ENCODE peak calls at places on chromosomes 3 and 15, in four cellular contexts. One of them, this sample, is unnamed.

GRCh38 chr3:188188911-188189310 is 35.0 kb downstream of the LPP start:
- DNase-seq in K562: no peak
- DNase-seq in HepG2: no peak
- DNase-seq in A549: no peak
- DNase-seq in this sample: no peak

GRCh38 chr15:92277776-92278175 is 115.9 kb upstream of the ST8SIA2 start:
- DNase-seq in A549: peak
- DNase-seq in HepG2: no peak
- DNase-seq in K562: no peak
- DNase-seq in this sample: no peak

GRCh38 chr15:43958894-43959330 is 132.1 kb downstream of the WDR76 start:
- DNase-seq in HepG2: no peak
- DNase-seq in A549: peak
- DNase-seq in K562: no peak
- DNase-seq in this sample: no peak

GRCh38 chr15:74784854-74785715 is 3.2 kb downstream of the CSK start:
- DNase-seq in K562: no peak
- DNase-seq in A549: no peak
- DNase-seq in HepG2: no peak
- DNase-seq in this sample: no peak

GRCh38 chr15:90402806-90403205 is 14.8 kb downstream of the IQGAP1 start:
- DNase-seq in A549: no peak
- DNase-seq in HepG2: no peak
- DNase-seq in K562: no peak
- DNase-seq in this sample: no peak

GRCh38 chr15:59549339-59549807 is 62.2 kb upstream of the GCNT3 start:
- DNase-seq in HepG2: no peak
- DNase-seq in K562: no peak
- DNase-seq in A549: no peak
- DNase-seq in this sample: no peak

GRCh38 chr3:52456169-52456799 is 880 bp downstream of the NISCH start:
- DNase-seq in HepG2: no peak
- DNase-seq in A549: no peak
- DNase-seq in K562: peak
- DNase-seq in this sample: no peak

GRCh38 chr3:151766454-151766853 is 32.7 kb downstream of the AADACL2 start:
- DNase-seq in HepG2: no peak
- DNase-seq in A549: peak
- DNase-seq in K562: no peak
- DNase-seq in this sample: no peak

GRCh38 chr3:122974764-122975162 is 52.8 kb downstream of the SEMA5B start:
- DNase-seq in K562: no peak
- DNase-seq in HepG2: no peak
- DNase-seq in A549: no peak
- DNase-seq in this sample: no peak

GRCh38 chr3:194369522-194370279 is at the start of gene LRRC15:
- DNase-seq in K562: no peak
- DNase-seq in A549: peak
- DNase-seq in HepG2: peak
- DNase-seq in this sample: no peak

GRCh38 chr3:146883292-146883691 is 278.1 kb upstream of the PLSCR5 start:
- DNase-seq in K562: no peak
- DNase-seq in HepG2: no peak
- DNase-seq in A549: no peak
- DNase-seq in this sample: no peak

GRCh38 chr15:51629612-51630011 is 7.0 kb upstream of the DMXL2 start:
- DNase-seq in HepG2: no peak
- DNase-seq in A549: no peak
- DNase-seq in K562: no peak
- DNase-seq in this sample: no peak

GRCh38 chr3:135908225-135908624 is 57.3 kb upstream of the PPP2R3A start:
- DNase-seq in A549: no peak
- DNase-seq in K562: no peak
- DNase-seq in HepG2: no peak
- DNase-seq in this sample: no peak

GRCh38 chr3:135987647-135988046 is 22.1 kb downstream of the PPP2R3A start:
- DNase-seq in A549: no peak
- DNase-seq in K562: no peak
- DNase-seq in HepG2: no peak
- DNase-seq in this sample: no peak

GRCh38 chr3:191972714-191973398 is 511.9 kb downstream of the PYDC2 start:
- DNase-seq in K562: no peak
- DNase-seq in HepG2: no peak
- DNase-seq in A549: no peak
- DNase-seq in this sample: no peak

GRCh38 chr3:45666729-45667440 is 22.3 kb upstream of the SACM1L start:
- DNase-seq in A549: no peak
- DNase-seq in K562: no peak
- DNase-seq in HepG2: no peak
- DNase-seq in this sample: no peak

GRCh38 chr3:111080357-111080937 is 8.8 kb downstream of the NECTIN3 start:
- DNase-seq in A549: peak
- DNase-seq in K562: no peak
- DNase-seq in HepG2: peak
- DNase-seq in this sample: no peak

GRCh38 chr3:187913617-187914033 is 168.4 kb upstream of the BCL6 start:
- DNase-seq in A549: peak
- DNase-seq in HepG2: no peak
- DNase-seq in K562: no peak
- DNase-seq in this sample: no peak

GRCh38 chr3:15523660-15524417 is 2.3 kb upstream of the COLQ start:
- DNase-seq in K562: no peak
- DNase-seq in A549: no peak
- DNase-seq in HepG2: no peak
- DNase-seq in this sample: no peak

GRCh38 chr15:80247320-80247719 is 4.7 kb downstream of the CTXND1 start:
- DNase-seq in HepG2: no peak
- DNase-seq in A549: no peak
- DNase-seq in K562: no peak
- DNase-seq in this sample: no peak

GRCh38 chr3:194780706-194781105 is 95.0 kb downstream of the FAM43A start:
- DNase-seq in K562: no peak
- DNase-seq in HepG2: no peak
- DNase-seq in A549: no peak
- DNase-seq in this sample: no peak

GRCh38 chr3:153216928-153217327 is 54.9 kb downstream of the RAP2B start:
- DNase-seq in K562: no peak
- DNase-seq in A549: no peak
- DNase-seq in HepG2: no peak
- DNase-seq in this sample: no peak

GRCh38 chr15:22873204-22873701 is 34.8 kb downstream of the NIPA2 start:
- DNase-seq in A549: no peak
- DNase-seq in K562: no peak
- DNase-seq in HepG2: no peak
- DNase-seq in this sample: no peak

GRCh38 chr15:49187537-49188245 is 17.6 kb downstream of the GALK2 start:
- DNase-seq in A549: peak
- DNase-seq in HepG2: no peak
- DNase-seq in K562: no peak
- DNase-seq in this sample: no peak

GRCh38 chr15:80850941-80851451 is 71.8 kb downstream of the CEMIP start:
- DNase-seq in A549: no peak
- DNase-seq in HepG2: peak
- DNase-seq in K562: no peak
- DNase-seq in this sample: no peak

GRCh38 chr15:44137750-44138149 is 57.3 kb downstream of the FRMD5 start:
- DNase-seq in K562: no peak
- DNase-seq in HepG2: no peak
- DNase-seq in A549: no peak
- DNase-seq in this sample: no peak

GRCh38 chr3:196632033-196632751 is 7.3 kb upstream of the NRROS start:
- DNase-seq in HepG2: peak
- DNase-seq in K562: peak
- DNase-seq in A549: peak
- DNase-seq in this sample: peak

GRCh38 chr15:90603893-90604292 is 74.2 kb downstream of the CRTC3 start:
- DNase-seq in HepG2: no peak
- DNase-seq in A549: peak
- DNase-seq in K562: no peak
- DNase-seq in this sample: no peak

GRCh38 chr15:87735536-87735935 is 521.0 kb downstream of the NTRK3 start:
- DNase-seq in HepG2: no peak
- DNase-seq in K562: no peak
- DNase-seq in A549: no peak
- DNase-seq in this sample: no peak

GRCh38 chr15:39269821-39270220 is 311.1 kb upstream of the THBS1 start:
- DNase-seq in A549: no peak
- DNase-seq in HepG2: peak
- DNase-seq in K562: no peak
- DNase-seq in this sample: no peak

GRCh38 chr3:31925271-31925630 is 55.8 kb downstream of the OSBPL10 start:
- DNase-seq in HepG2: no peak
- DNase-seq in K562: no peak
- DNase-seq in A549: no peak
- DNase-seq in this sample: no peak

GRCh38 chr3:115720988-115721387 is 97.7 kb downstream of the GAP43 start:
- DNase-seq in A549: no peak
- DNase-seq in K562: no peak
- DNase-seq in HepG2: no peak
- DNase-seq in this sample: no peak

GRCh38 chr15:68798695-68799094 is 22.0 kb downstream of the ANP32A start:
- DNase-seq in K562: no peak
- DNase-seq in A549: no peak
- DNase-seq in HepG2: no peak
- DNase-seq in this sample: no peak

GRCh38 chr3:18443670-18444596 is 18.8 kb upstream of the SATB1 start:
- DNase-seq in K562: no peak
- DNase-seq in HepG2: no peak
- DNase-seq in A549: no peak
- DNase-seq in this sample: no peak

GRCh38 chr3:189273736-189274135 is 102.0 kb downstream of the TPRG1 start:
- DNase-seq in A549: no peak
- DNase-seq in K562: no peak
- DNase-seq in HepG2: no peak
- DNase-seq in this sample: no peak

GRCh38 chr3:71101014-71101413 is 482.5 kb downstream of the FOXP1 start:
- DNase-seq in A549: peak
- DNase-seq in K562: no peak
- DNase-seq in HepG2: no peak
- DNase-seq in this sample: no peak
- TF ChIP-seq CHD2 in A549: no peak
- TF ChIP-seq CHD2 in K562: no peak
- TF ChIP-seq CHD2 in HepG2: no peak
- TF ChIP-seq CHD2 in this sample: no peak

GRCh38 chr3:41808152-41808551 is 153.8 kb downstream of the ULK4 start:
- DNase-seq in HepG2: no peak
- DNase-seq in A549: no peak
- DNase-seq in K562: no peak
- DNase-seq in this sample: no peak
- TF ChIP-seq BHLHE40 in HepG2: no peak
- TF ChIP-seq BHLHE40 in A549: no peak
- TF ChIP-seq BHLHE40 in K562: no peak
- TF ChIP-seq BHLHE40 in this sample: no peak

GRCh38 chr3:160564205-160564922 is 1.0 kb downstream of the KPNA4 start:
- DNase-seq in K562: no peak
- DNase-seq in A549: peak
- DNase-seq in HepG2: peak
- DNase-seq in this sample: no peak
- TF ChIP-seq CHD2 in K562: no peak
- TF ChIP-seq CHD2 in A549: no peak
- TF ChIP-seq CHD2 in HepG2: no peak
- TF ChIP-seq CHD2 in this sample: no peak

GRCh38 chr3:65836047-65836446 is 202.7 kb downstream of the MAGI1 start:
- DNase-seq in K562: no peak
- DNase-seq in HepG2: no peak
- DNase-seq in A549: no peak
- DNase-seq in this sample: no peak
- TF ChIP-seq BHLHE40 in K562: no peak
- TF ChIP-seq BHLHE40 in HepG2: no peak
- TF ChIP-seq BHLHE40 in A549: no peak
- TF ChIP-seq BHLHE40 in this sample: no peak